ENCODE peak calls at places on chromosomes 12 and 14, in seven cellular contexts. X, Z, F, N, A, R and I are unnamed samples.

GRCh38 chr12:118418385-118419057 is 42.2 kb downstream of the SUDS3 start:
- DNase-seq in X (no peak), Z (no peak), F (no peak), N (no peak), A (no peak), R (no peak), I (no peak)

GRCh38 chr14:94884616-94885230 is 114.8 kb upstream of the GSC start:
- DNase-seq in X (no peak), Z (no peak), F (no peak), N (no peak), A (no peak), R (no peak), I (no peak)

GRCh38 chr12:48999371-49000131 is at the start of gene DDN:
- DNase-seq in X (peak), Z (no peak), F (peak), N (peak), A (no peak), R (peak), I (peak)

GRCh38 chr12:98405795-98406366 is 109.5 kb upstream of the TMPO start:
- DNase-seq in X (no peak), Z (no peak), F (no peak), N (no peak), A (no peak), R (no peak), I (no peak)

GRCh38 chr12:117409286-117409685 is 47.9 kb upstream of the NOS1 start:
- DNase-seq in X (no peak), Z (no peak), F (no peak), N (no peak), A (no peak), R (no peak), I (no peak)

GRCh38 chr12:131274906-131275305 is 321.2 kb downstream of the ADGRD1 start:
- DNase-seq in X (no peak), Z (no peak), F (no peak), N (no peak), A (no peak), R (no peak), I (no peak)

GRCh38 chr12:102702447-102703114 is 214.5 kb downstream of the PAH start:
- DNase-seq in X (peak), Z (peak), F (no peak), N (peak), A (peak), R (peak), I (peak)

GRCh38 chr12:95385246-95385645 is 88.7 kb upstream of the METAP2 start:
- DNase-seq in X (no peak), Z (peak), F (no peak), N (no peak), A (no peak), R (no peak), I (no peak)

GRCh38 chr14:73465833-73466532 is 7.6 kb upstream of the NUMB start:
- DNase-seq in X (no peak), Z (no peak), F (no peak), N (no peak), A (no peak), R (no peak), I (no peak)

GRCh38 chr12:85155791-85156190 is 119.6 kb downstream of the LRRIQ1 start:
- DNase-seq in X (no peak), Z (no peak), F (no peak), N (peak), A (no peak), R (no peak), I (no peak)

GRCh38 chr12:29320295-29321090 is 60.5 kb downstream of the ERGIC2 start:
- DNase-seq in X (no peak), Z (peak), F (no peak), N (peak), A (no peak), R (no peak), I (no peak)

GRCh38 chr14:51328942-51329350 is 88.9 kb downstream of the TMX1 start:
- DNase-seq in X (no peak), Z (no peak), F (no peak), N (no peak), A (no peak), R (no peak), I (no peak)

GRCh38 chr12:122031342-122032216 is 9.9 kb downstream of the BCL7A start:
- DNase-seq in X (peak), Z (no peak), F (peak), N (peak), A (no peak), R (peak), I (peak)

GRCh38 chr12:58583541-58583940 is 336.8 kb downstream of the LRIG3 start:
- DNase-seq in X (no peak), Z (peak), F (no peak), N (peak), A (no peak), R (no peak), I (no peak)

GRCh38 chr12:50932787-50933280 is 19.5 kb upstream of the HIGD1C start:
- DNase-seq in X (no peak), Z (no peak), F (no peak), N (no peak), A (no peak), R (no peak), I (no peak)

GRCh38 chr12:55037349-55037748 is 17.6 kb downstream of the NEUROD4 start:
- DNase-seq in X (no peak), Z (no peak), F (no peak), N (no peak), A (no peak), R (no peak), I (no peak)

GRCh38 chr14:92718659-92719058 is 29.8 kb downstream of the LGMN start:
- DNase-seq in X (no peak), Z (peak), F (no peak), N (no peak), A (no peak), R (no peak), I (no peak)

GRCh38 chr12:11840350-11840749 is 190.9 kb downstream of the ETV6 start:
- DNase-seq in X (no peak), Z (no peak), F (no peak), N (no peak), A (no peak), R (no peak), I (no peak)

GRCh38 chr14:102909911-102910310 is 12.6 kb upstream of the AMN start:
- DNase-seq in X (no peak), Z (no peak), F (no peak), N (no peak), A (no peak), R (no peak), I (no peak)

GRCh38 chr12:100955139-100955538 is 160.6 kb downstream of the ANO4 start:
- DNase-seq in X (no peak), Z (no peak), F (no peak), N (no peak), A (no peak), R (no peak), I (no peak)

GRCh38 chr14:51157012-51157411 is 62.1 kb upstream of the TRIM9 start:
- DNase-seq in X (peak), Z (no peak), F (no peak), N (peak), A (no peak), R (no peak), I (no peak)

GRCh38 chr12:59149995-59150642 is 229.8 kb upstream of the LRIG3 start:
- DNase-seq in X (peak), Z (peak), F (no peak), N (peak), A (no peak), R (peak), I (peak)

GRCh38 chr14:102510616-102511520 is 1.3 kb upstream of the ANKRD9 start:
- DNase-seq in X (peak), Z (no peak), F (no peak), N (peak), A (no peak), R (no peak), I (peak)

GRCh38 chr14:39097159-39097558 is 5.9 kb downstream of the SEC23A start:
- DNase-seq in X (peak), Z (no peak), F (no peak), N (peak), A (no peak), R (no peak), I (peak)

GRCh38 chr14:61101803-61102548 is 120.9 kb downstream of the SLC38A6 start:
- DNase-seq in X (no peak), Z (peak), F (no peak), N (peak), A (no peak), R (no peak), I (no peak)

GRCh38 chr12:104827587-104827986 is 130.5 kb downstream of the SLC41A2 start:
- DNase-seq in X (no peak), Z (no peak), F (no peak), N (no peak), A (no peak), R (no peak), I (peak)

GRCh38 chr12:29066061-29066588 is 83.0 kb upstream of the FAR2 start:
- DNase-seq in X (no peak), Z (no peak), F (peak), N (no peak), A (no peak), R (no peak), I (peak)

DNA sequence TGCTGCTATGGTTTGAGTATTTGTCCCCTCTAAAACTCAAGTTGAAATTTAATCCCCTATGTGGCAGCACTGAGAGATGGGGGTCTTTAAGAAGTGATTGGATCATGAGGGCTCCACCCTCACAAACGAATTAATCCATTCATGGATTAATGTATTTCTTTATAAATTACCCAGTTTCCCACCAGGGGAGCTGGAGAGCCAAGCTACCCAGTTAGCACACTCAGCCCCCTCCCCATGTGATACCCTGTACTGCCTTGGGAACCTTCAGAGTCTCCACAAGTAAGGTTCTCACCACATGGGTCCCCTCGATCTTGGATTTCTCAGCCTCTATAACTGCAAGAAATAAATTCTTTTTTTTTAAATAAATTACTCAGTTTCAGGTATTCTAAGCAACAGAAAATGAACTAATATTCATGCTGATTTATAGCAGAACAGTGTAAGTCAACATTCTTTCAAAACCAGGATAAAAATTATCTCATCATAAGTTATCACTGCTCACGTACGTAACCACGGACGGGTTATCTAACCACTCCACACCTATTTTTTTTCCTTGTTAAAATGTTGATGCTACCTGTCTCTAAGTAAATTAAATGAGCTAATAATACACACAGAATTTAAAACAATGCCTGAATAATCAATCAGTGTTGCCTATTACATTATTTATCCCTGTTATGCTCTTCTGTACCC is 3.6 kb downstream of the NAP1L1 start:
- DNase-seq in X (no peak), Z (no peak), F (no peak), N (peak), A (no peak), R (no peak), I (peak)
- TF ChIP-seq CTCF in X (no peak), Z (peak), F (no peak), N (no peak), A (no peak), R (no peak), I (no peak)

DNA sequence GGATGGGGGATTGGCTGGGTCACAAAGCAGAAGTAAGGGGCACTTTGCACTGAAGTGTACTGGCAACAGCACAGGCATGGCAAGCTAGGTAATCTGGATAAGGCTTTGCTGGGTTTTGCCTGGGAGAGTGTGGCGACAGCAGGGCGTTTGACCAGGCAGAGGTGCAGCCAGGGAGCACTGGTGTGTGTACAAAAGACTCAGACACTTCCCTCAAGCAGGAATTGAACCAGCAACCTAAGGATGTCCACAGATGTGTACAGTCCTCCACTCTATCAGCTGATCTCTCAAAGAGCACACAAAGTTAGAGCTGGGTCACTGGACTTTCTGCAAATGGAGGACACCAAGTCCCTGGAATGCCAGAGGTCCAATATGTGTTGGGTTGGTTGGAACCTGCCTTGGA is 15.4 kb upstream of the RNASE4 start:
- DNase-seq in X (no peak), Z (no peak), F (no peak), N (peak), A (no peak), R (no peak), I (no peak)
- TF ChIP-seq CTCF in X (no peak), Z (no peak), F (no peak), N (no peak), A (no peak), R (no peak), I (no peak)

DNA sequence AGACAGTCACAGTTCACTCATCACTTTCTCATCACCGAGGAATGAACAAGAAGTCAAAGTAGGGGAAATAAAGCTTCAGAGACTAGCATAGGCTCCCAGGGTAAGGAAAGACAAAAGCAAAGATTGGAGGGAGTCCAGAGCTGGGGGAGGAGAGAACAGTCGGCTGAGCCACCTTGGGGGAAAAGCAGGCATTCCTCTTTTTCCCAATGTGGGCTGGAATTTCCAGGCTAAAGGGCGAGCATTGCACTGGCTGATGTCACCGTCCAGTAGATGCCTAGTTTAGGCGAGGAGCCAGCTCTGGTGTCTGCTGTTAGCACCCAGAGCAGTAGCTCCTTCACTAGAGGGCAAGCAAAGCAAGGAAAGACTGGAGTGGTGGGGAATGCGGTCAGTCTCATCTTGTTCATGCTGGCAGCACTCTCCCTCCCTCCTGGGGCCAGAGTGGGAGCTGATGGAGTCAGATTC is 8.5 kb upstream of the KRT75 start:
- DNase-seq in X (peak), Z (peak), F (no peak), N (peak), A (no peak), R (no peak), I (no peak)
- TF ChIP-seq CTCF in X (no peak), Z (peak), F (no peak), N (peak), A (no peak), R (no peak), I (no peak)

DNA sequence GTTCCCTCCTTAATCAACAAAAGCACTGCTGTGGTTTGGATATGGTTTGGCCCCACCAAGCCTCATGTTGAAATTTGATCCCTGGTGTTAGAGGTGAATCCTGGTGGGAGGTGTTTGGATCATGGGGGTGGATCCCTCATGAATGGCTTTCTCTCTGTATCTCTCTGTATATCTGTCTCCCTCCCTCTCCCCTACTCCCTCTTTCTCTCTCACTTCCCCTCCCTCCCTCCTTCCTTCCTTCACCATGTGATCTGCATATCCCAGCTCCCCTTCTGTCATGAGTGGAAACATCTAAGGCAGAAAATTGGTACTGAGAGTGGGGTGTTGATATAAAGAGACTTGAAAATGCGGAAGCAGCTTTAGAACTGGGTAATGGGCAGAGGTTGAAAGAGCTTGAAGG is 5.2 kb downstream of the GSKIP start:
- DNase-seq in X (no peak), Z (no peak), F (no peak), N (no peak), A (no peak), R (no peak), I (no peak)
- TF ChIP-seq CTCF in X (no peak), Z (no peak), F (no peak), N (no peak), A (no peak), R (no peak), I (no peak)

GRCh38 chr14:104805941-104806624 is 5.2 kb downstream of the ZBTB42 start:
- DNase-seq in X (no peak), Z (no peak), F (no peak), N (no peak), A (no peak), R (no peak), I (no peak)
- TF ChIP-seq CTCF in X (no peak), Z (no peak), F (no peak), N (no peak), A (no peak), R (no peak), I (no peak)

GRCh38 chr14:90514566-90514965 is 117.7 kb downstream of the CALM1 start:
- DNase-seq in X (no peak), Z (no peak), F (no peak), N (no peak), A (no peak), R (no peak), I (no peak)
- TF ChIP-seq CTCF in X (no peak), Z (no peak), F (no peak), N (no peak), A (no peak), R (no peak), I (no peak)

DNA sequence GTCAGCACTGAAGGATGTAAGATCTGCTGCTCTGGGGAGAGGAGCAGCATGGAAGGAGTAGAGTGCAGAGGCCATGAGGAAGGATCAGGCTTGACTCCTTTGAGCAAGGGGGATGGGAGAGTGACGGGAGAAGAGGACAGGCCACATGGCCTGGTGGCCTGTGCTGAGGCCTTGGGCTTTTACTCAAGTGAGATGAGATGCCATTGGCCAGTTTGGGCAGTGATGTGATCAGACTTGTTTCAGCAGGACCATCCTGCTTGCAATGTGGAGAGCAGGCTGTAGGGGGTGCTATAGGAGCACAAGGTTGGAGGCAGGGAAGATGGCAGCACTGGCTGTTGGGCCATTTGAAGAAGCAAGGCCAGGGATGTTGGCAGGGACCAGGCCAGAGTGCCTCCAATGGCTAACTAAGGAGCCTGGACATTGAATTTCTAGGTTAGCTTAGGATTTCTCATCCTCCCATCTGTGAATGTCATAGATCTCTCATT is 23.6 kb downstream of the FGF23 start:
- DNase-seq in X (peak), Z (no peak), F (no peak), N (peak), A (peak), R (peak), I (peak)
- TF ChIP-seq CTCF in X (peak), Z (peak), F (no peak), N (peak), A (peak), R (peak), I (peak)

GRCh38 chr12:2057041-2057792 is 4.4 kb downstream of the CACNA1C start:
- DNase-seq in X (peak), Z (no peak), F (peak), N (peak), A (peak), R (peak), I (peak)
- TF ChIP-seq CTCF in X (peak), Z (peak), F (peak), N (peak), A (peak), R (peak), I (peak)

GRCh38 chr12:65493893-65494205 is 215.4 kb downstream of the MSRB3 start:
- DNase-seq in X (no peak), Z (no peak), F (no peak), N (no peak), A (no peak), R (no peak), I (no peak)

GRCh38 chr12:65494537-65494936 is 216.1 kb downstream of the MSRB3 start:
- DNase-seq in X (no peak), Z (no peak), F (no peak), N (peak), A (no peak), R (no peak), I (no peak)

GRCh38 chr12:65490193-65490592 is 211.7 kb downstream of the MSRB3 start:
- DNase-seq in X (no peak), Z (no peak), F (no peak), N (no peak), A (no peak), R (no peak), I (no peak)

GRCh38 chr12:65495233-65495632 is 216.8 kb downstream of the MSRB3 start:
- DNase-seq in X (no peak), Z (no peak), F (no peak), N (peak), A (no peak), R (no peak), I (no peak)

DNA sequence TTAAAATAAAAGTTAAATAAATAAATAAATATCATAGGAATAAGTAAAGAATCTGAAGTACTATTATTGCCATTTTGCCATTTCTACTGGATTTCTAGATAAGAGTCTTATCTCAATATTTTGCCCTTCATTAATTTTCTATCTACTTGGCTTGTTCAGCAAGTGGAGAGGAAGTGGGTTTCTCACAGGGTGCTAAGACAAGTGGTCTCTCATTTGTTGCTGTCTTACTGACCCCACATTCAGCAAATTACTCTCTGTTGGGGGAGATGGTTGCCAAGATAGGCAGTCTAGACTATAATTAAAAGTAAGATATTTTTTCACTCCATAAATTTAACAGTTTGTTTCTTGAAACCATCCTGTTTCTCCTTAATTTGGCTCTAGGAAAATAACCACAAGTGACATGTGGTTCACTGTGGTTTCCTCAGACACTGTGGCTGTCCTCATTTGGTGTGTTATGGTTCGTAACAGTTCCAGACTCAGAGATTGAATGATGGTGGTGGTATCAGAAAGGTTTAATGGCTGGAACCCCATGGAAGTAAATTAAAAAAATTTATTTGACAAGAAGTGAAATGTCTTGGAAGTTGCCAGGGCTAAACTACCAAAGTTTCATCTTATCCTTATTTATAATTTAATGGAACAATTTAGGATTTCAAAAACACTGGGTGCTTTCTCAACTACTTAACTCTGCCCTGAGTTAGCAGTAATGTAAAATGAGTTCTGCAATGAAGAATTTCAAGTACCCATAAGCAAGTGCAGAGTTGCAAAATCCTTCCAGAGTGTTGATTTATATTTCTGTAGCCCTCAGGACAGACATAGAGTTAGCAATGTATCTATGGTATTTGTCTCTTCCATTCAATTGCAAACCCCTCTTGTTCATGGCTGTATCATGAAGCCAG is 214.8 kb downstream of the MSRB3 start:
- DNase-seq in X (no peak), Z (no peak), F (no peak), N (no peak), A (no peak), R (no peak), I (no peak)
- TF ChIP-seq CTCF in X (no peak), Z (no peak), F (no peak), N (no peak), A (no peak), R (no peak), I (no peak)

GRCh38 chr12:6644903-6645302 is 2.3 kb downstream of the ACRBP start:
- DNase-seq in X (no peak), Z (no peak), F (peak), N (no peak), A (no peak), R (no peak), I (no peak)
- TF ChIP-seq CTCF in X (peak), Z (peak), F (peak), N (no peak), A (no peak), R (no peak), I (no peak)